ENCODE peak calls at places on chromosomes 4 and X, in five cellular contexts. M is mesenchymal stem cell, T is neuronal stem cell, L is IMR-90, J is H1. G is an unnamed sample. For H3K9me3, the result is how much of the 10 kb centered on the place peaks cover.

GRCh38 chr4:48033825-48034413 is 17.3 kb downstream of the NIPAL1 start:
- DNase-seq in T (no peak), M (peak), J (peak), L (peak), G (peak)

GRCh38 chr4:177119693-177120092 is 190.0 kb upstream of the NEIL3 start:
- DNase-seq in T (no peak), M (no peak), L (no peak), J (no peak), G (no peak)

GRCh38 chr4:173325007-173325736 is 9.0 kb downstream of the HMGB2 start:
- DNase-seq in L (no peak), T (no peak), J (no peak), M (no peak), G (no peak)

GRCh38 chr4:44446801-44447562 is 1.6 kb downstream of the KCTD8 start:
- DNase-seq in T (peak), J (peak), L (no peak), M (no peak), G (no peak)

GRCh38 chr4:185567828-185568442 is 32.6 kb upstream of the PDLIM3 start:
- DNase-seq in L (peak), J (no peak), T (no peak), M (peak), G (peak)

GRCh38 chr4:26594778-26595177 is 10.9 kb downstream of the TBC1D19 start:
- DNase-seq in L (no peak), J (no peak), T (no peak), M (no peak), G (no peak)

GRCh38 chr4:54525602-54526001 is 132.2 kb upstream of the KIT start:
- DNase-seq in T (no peak), J (no peak), L (peak), M (peak), G (peak)

GRCh38 chrX:17537652-17538301 is 162.8 kb downstream of the NHS start:
- DNase-seq in J (no peak), M (no peak), T (peak), L (no peak), G (no peak)

GRCh38 chr4:169940460-169940859 is 85.7 kb downstream of the MFAP3L start:
- DNase-seq in M (no peak), L (no peak), J (peak), T (no peak), G (peak)

GRCh38 chr4:186845137-186845842 is 121.6 kb upstream of the FAT1 start:
- DNase-seq in L (peak), T (no peak), M (peak), J (no peak), G (peak)

GRCh38 chrX:135625995-135626394 is 87.4 kb upstream of the CT45A1 start:
- DNase-seq in T (no peak), J (peak), M (peak), L (no peak), G (no peak)

GRCh38 chrX:16834811-16835210 is 35.4 kb downstream of the RBBP7 start:
- DNase-seq in M (no peak), L (no peak), J (no peak), T (no peak), G (no peak)

GRCh38 chrX:130563476-130563875 is 161.7 kb downstream of the RBMX2 start:
- DNase-seq in J (no peak), M (no peak), T (no peak), L (no peak), G (no peak)

GRCh38 chr4:78032446-78032845 is 24.7 kb upstream of the FRAS1 start:
- DNase-seq in L (no peak), T (no peak), M (no peak), J (no peak), G (peak)

GRCh38 chr4:29277381-29277780 is 1442.8 kb upstream of the PCDH7 start:
- DNase-seq in T (no peak), J (no peak), L (peak), M (peak), G (no peak)

GRCh38 chr4:29276150-29276549 is 1444.0 kb upstream of the PCDH7 start:
- DNase-seq in J (no peak), T (no peak), M (no peak), L (no peak), G (no peak)

DNA sequence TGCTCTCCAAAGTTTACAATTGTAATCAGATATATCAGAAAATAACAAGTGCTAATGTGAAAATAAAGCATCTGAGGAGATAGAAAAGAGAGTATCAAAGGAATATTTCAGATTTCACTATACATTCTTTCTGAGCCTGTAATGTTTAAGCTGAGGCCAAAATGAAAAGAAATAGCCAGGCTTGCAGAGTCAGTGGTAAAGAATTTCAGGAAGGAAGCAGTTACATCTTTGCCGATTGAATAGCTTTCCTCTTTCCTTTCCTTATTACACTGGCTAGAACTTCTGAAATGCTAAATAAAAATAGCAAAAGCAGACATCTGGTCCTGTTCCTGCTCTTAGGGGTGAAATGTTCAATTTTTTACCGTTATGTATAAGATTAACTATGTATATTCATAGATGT is 1441.6 kb upstream of the PCDH7 start:
- DNase-seq in J (no peak), T (no peak), L (peak), M (peak), G (no peak)
- H3K9me3 ChIP-seq in J (under half), T (under half), L (under half), M (under half), G (under half)

GRCh38 chr4:88158038-88158359 is 440 bp downstream of the ABCG2 start:
- DNase-seq in J (no peak), L (no peak), M (no peak), T (no peak), G (no peak)
- H3K4me3 ChIP-seq in J (peak), L (peak), M (no peak), T (peak), G (peak)

GRCh38 chr4:1348746-1349145 is 1.7 kb downstream of the UVSSA start:
- DNase-seq in L (no peak), M (no peak), J (no peak), T (no peak), G (no peak)

GRCh38 chr4:1345905-1346780 is 865 bp upstream of the UVSSA start:
- DNase-seq in L (peak), T (peak), M (peak), J (peak), G (peak)

GRCh38 chr4:1348014-1348513 is 1.1 kb downstream of the UVSSA start:
- DNase-seq in J (no peak), T (no peak), L (no peak), M (no peak), G (no peak)

GRCh38 chr4:1346781-1347409 is at the start of gene UVSSA:
- DNase-seq in J (peak), L (peak), M (peak), T (peak), G (peak)

DNA sequence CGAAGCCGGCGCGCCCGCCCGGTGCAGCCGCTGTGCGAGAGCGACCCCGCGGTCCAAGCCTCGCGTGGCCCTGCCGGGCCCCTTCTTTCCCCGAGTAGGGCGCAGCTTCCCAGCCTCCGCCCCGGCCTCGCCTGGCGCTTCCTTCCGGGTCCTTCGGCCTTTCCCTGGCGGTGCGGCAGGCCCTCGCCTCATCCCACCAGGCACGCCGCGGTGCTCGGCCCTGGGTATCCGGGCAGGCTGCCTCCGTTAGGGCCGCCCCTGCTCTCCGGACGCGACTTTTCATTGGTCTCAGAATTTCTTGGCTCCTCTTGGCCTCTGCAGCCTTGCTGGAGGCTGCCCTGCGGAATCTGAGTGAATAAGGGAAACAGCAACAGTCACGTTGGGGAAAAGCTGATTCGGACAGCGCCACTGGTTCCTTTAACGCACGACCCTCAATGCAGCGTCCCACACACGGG is 429 bp downstream of the UVSSA start:
- DNase-seq in M (peak), T (peak), J (peak), L (peak), G (peak)
- H3K23ac ChIP-seq in M (peak), T (peak), J (no peak), L (peak), G (no peak)

GRCh38 chr4:53365486-53366300 is at the start of gene SCFD2:
- DNase-seq in T (peak), L (peak), J (peak), M (peak), G (peak)

GRCh38 chr4:53365121-53365485 is 758 bp downstream of the SCFD2 start:
- DNase-seq in L (peak), J (no peak), M (peak), T (no peak), G (no peak)

GRCh38 chr4:53361451-53361850 is 4.4 kb downstream of the SCFD2 start:
- DNase-seq in T (no peak), M (no peak), L (peak), J (no peak), G (peak)

GRCh38 chr4:53364624-53365023 is 1.2 kb downstream of the SCFD2 start:
- DNase-seq in T (no peak), J (no peak), L (no peak), M (no peak), G (no peak)

GRCh38 chr4:53362093-53362492 is 3.8 kb downstream of the SCFD2 start:
- DNase-seq in L (no peak), J (no peak), T (no peak), M (no peak), G (peak)
- H3K9me3 ChIP-seq in L (under half), J (under half), T (under half), M (under half), G (under half)

DNA sequence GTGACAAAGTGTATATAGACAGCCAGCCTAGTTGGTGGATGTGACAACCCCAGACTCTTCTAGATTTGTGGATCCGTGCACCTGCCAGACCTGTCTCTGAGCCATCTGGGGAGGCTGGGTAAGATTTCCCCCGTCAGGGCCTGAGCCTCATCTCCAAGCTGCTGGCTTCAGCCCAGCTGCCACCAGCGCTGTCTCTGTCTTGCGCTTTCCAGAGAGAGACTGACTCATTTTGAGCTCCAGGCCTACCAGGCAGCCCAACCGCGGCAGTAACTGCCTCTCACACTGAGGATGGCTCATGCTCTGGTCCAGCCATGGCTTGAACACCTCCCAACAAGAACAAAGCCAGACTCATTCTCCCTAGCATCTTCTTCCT is 26.4 kb downstream of the NOP14 start:
- DNase-seq in M (peak), T (no peak), J (no peak), L (peak), G (peak)
- H3K4me3 ChIP-seq in M (no peak), T (peak), J (no peak), L (no peak), G (no peak)

DNA sequence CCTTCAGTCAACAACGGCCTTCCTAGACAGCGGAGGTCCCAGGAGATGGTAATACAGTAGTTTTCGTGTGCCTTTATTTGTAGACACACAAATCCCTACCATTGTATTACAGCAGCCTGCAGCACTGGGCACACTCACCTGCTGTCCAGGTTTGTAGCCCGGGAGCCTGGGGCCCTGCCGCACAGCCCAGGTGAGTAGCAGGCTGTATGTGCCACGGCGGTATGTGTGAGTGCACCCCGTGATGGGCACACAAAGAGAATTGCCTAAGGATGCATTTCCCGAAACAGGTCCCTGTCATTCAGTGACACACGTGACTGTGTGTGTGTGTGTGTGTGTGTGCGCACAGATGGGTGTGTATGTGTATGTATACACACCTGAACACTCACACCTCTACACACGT is 8.1 kb upstream of the SLC25A6 start:
- DNase-seq in J (no peak), L (no peak), M (no peak), T (no peak), G (no peak)
- H3K23ac ChIP-seq in J (no peak), L (no peak), M (no peak), T (no peak), G (no peak)

GRCh38 chr4:32752962-32753361 is 2032.8 kb downstream of the PCDH7 start:
- DNase-seq in M (no peak), T (no peak), J (no peak), L (no peak), G (no peak)

GRCh38 chr4:32745351-32745750 is 2025.2 kb downstream of the PCDH7 start:
- DNase-seq in M (no peak), J (no peak), L (no peak), T (no peak), G (no peak)

GRCh38 chr4:32748498-32748897 is 2028.3 kb downstream of the PCDH7 start:
- DNase-seq in J (no peak), T (no peak), L (no peak), M (no peak), G (no peak)

DNA sequence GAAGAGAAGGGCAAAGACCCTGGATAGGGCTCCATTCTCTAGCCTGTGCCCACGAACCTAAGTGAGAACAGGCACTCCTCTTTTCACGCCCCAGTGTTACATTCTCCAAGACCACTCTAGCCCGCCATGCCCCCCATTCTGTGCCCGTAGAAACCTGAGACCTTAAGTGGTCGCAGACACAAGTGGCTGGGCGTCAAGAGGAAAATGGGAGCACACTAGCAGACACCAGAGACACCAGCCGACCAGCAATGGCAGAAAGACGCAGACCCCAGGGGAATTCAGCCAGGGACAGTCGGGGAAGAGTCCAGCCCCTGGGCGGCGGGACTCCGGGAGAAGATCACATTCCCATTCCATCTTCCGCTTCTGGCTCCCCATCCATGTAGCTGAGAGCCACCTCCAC is 2027.9 kb downstream of the PCDH7 start:
- DNase-seq in T (no peak), L (no peak), M (no peak), J (no peak), G (no peak)
- H3K9me3 ChIP-seq in T (under half), L (under half), M (under half), J (under half), G (under half)

DNA sequence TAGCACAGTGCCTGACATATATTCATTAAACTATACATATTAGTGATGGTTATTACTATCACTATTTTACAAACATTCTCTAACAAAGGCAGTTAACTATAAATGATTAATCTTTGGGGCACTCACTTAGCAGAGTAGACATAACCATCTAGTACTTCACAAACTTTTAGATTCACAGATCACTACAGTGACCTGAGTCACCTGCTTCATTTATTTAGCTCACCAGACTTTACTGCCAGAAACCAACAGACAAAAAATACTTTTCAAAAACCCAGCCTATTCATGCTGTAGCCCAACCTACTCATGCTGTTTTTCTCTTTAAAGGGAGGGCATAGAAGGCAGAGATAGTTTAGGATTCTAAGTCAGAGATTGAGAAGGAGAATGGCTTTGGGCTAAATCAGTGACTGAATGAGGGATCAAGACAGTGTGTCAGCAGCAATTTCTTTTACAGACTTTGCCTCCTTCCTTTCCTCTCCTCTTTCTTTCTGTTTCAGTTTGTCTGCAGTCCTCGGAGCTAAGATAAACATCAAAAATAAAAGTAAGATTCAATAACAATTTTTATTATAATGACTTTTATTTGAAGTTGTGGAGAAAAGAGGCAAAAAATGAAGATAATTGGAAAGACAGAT is 34.7 kb upstream of the PDE5A start:
- DNase-seq in L (peak), T (no peak), J (no peak), M (no peak), G (no peak)
- H3K4me3 ChIP-seq in L (peak), T (no peak), J (no peak), M (no peak), G (no peak)